ENCODE peak calls at places on chromosomes 3 and 15, in ten cellular contexts. One of them, this sample, is unnamed.

GRCh38 chr15:66981746-66982145 is 83.7 kb upstream of the SMAD3 start:
- DNase-seq in sigmoid colon: no peak
- DNase-seq in GM12892: no peak
- DNase-seq in spleen: no peak
- DNase-seq in upper lobe of left lung: no peak
- DNase-seq in HepG2: no peak
- DNase-seq in stomach: no peak
- DNase-seq in endothelial cell of umbilical vein: no peak
- DNase-seq in HCT116: no peak
- DNase-seq in GM12878: no peak
- DNase-seq in this sample: no peak

GRCh38 chr3:13600950-13601691 is 52.2 kb downstream of the FBLN2 start:
- DNase-seq in sigmoid colon: peak; percentile 24
- DNase-seq in GM12892: no peak
- DNase-seq in spleen: peak; percentile 62
- DNase-seq in upper lobe of left lung: no peak
- DNase-seq in HepG2: no peak
- DNase-seq in stomach: no peak
- DNase-seq in endothelial cell of umbilical vein: no peak
- DNase-seq in HCT116: peak; percentile 29
- DNase-seq in GM12878: no peak
- DNase-seq in this sample: no peak

GRCh38 chr3:23203651-23204111 is 554 bp downstream of the UBE2E2 start:
- DNase-seq in sigmoid colon: peak; percentile 66
- DNase-seq in GM12892: peak; percentile 16
- DNase-seq in spleen: peak; percentile 77
- DNase-seq in upper lobe of left lung: peak; percentile 23
- DNase-seq in HepG2: no peak
- DNase-seq in stomach: no peak
- DNase-seq in endothelial cell of umbilical vein: peak; percentile 46
- DNase-seq in HCT116: no peak
- DNase-seq in GM12878: no peak
- DNase-seq in this sample: no peak

GRCh38 chr3:150256336-150256735 is 151.8 kb upstream of the TSC22D2 start:
- DNase-seq in sigmoid colon: no peak
- DNase-seq in GM12892: no peak
- DNase-seq in spleen: no peak
- DNase-seq in upper lobe of left lung: no peak
- DNase-seq in HepG2: no peak
- DNase-seq in stomach: no peak
- DNase-seq in endothelial cell of umbilical vein: no peak
- DNase-seq in HCT116: no peak
- DNase-seq in GM12878: no peak
- DNase-seq in this sample: no peak

GRCh38 chr3:153599685-153600084 is 437.7 kb downstream of the RAP2B start:
- DNase-seq in sigmoid colon: no peak
- DNase-seq in GM12892: no peak
- DNase-seq in spleen: no peak
- DNase-seq in upper lobe of left lung: peak; percentile 40
- DNase-seq in HepG2: peak; percentile 76
- DNase-seq in stomach: peak; percentile 51
- DNase-seq in endothelial cell of umbilical vein: peak; percentile 87
- DNase-seq in HCT116: peak; percentile 54
- DNase-seq in GM12878: no peak
- DNase-seq in this sample: no peak

GRCh38 chr3:42827654-42828053 is 18.4 kb downstream of the ACKR2 start:
- DNase-seq in sigmoid colon: no peak
- DNase-seq in GM12892: no peak
- DNase-seq in spleen: no peak
- DNase-seq in upper lobe of left lung: no peak
- DNase-seq in HepG2: no peak
- DNase-seq in stomach: no peak
- DNase-seq in endothelial cell of umbilical vein: no peak
- DNase-seq in HCT116: no peak
- DNase-seq in GM12878: no peak
- DNase-seq in this sample: no peak

GRCh38 chr3:22620498-22620897 is 582.6 kb upstream of the UBE2E2 start:
- DNase-seq in sigmoid colon: no peak
- DNase-seq in GM12892: no peak
- DNase-seq in spleen: no peak
- DNase-seq in upper lobe of left lung: no peak
- DNase-seq in HepG2: no peak
- DNase-seq in stomach: no peak
- DNase-seq in endothelial cell of umbilical vein: no peak
- DNase-seq in HCT116: no peak
- DNase-seq in GM12878: no peak
- DNase-seq in this sample: no peak

GRCh38 chr3:134864644-134865043 is 69.6 kb downstream of the EPHB1 start:
- DNase-seq in sigmoid colon: no peak
- DNase-seq in GM12892: no peak
- DNase-seq in spleen: peak; percentile 59
- DNase-seq in upper lobe of left lung: peak; percentile 21
- DNase-seq in HepG2: no peak
- DNase-seq in stomach: no peak
- DNase-seq in endothelial cell of umbilical vein: peak; percentile 42
- DNase-seq in HCT116: no peak
- DNase-seq in GM12878: no peak
- DNase-seq in this sample: no peak

GRCh38 chr15:83653288-83653638 is 660 bp upstream of the ADAMTSL3 start:
- DNase-seq in sigmoid colon: no peak
- DNase-seq in GM12892: no peak
- DNase-seq in spleen: no peak
- DNase-seq in upper lobe of left lung: no peak
- DNase-seq in HepG2: no peak
- DNase-seq in stomach: no peak
- DNase-seq in endothelial cell of umbilical vein: no peak
- DNase-seq in HCT116: no peak
- DNase-seq in GM12878: no peak
- DNase-seq in this sample: no peak

GRCh38 chr3:50673937-50674336 is 790 bp upstream of the DOCK3 start:
- DNase-seq in sigmoid colon: no peak
- DNase-seq in GM12892: no peak
- DNase-seq in spleen: no peak
- DNase-seq in upper lobe of left lung: no peak
- DNase-seq in HepG2: no peak
- DNase-seq in stomach: no peak
- DNase-seq in endothelial cell of umbilical vein: no peak
- DNase-seq in HCT116: no peak
- DNase-seq in GM12878: no peak
- DNase-seq in this sample: no peak

GRCh38 chr3:26932752-26933151 is 310.2 kb downstream of the LRRC3B start:
- DNase-seq in sigmoid colon: no peak
- DNase-seq in GM12892: no peak
- DNase-seq in spleen: no peak
- DNase-seq in upper lobe of left lung: no peak
- DNase-seq in HepG2: no peak
- DNase-seq in stomach: no peak
- DNase-seq in endothelial cell of umbilical vein: no peak
- DNase-seq in HCT116: no peak
- DNase-seq in GM12878: no peak
- DNase-seq in this sample: no peak

GRCh38 chr3:193347507-193348501 is 30.7 kb downstream of the ATP13A5 start:
- DNase-seq in sigmoid colon: no peak
- DNase-seq in GM12892: no peak
- DNase-seq in spleen: no peak
- DNase-seq in upper lobe of left lung: no peak
- DNase-seq in HepG2: no peak
- DNase-seq in stomach: no peak
- DNase-seq in endothelial cell of umbilical vein: no peak
- DNase-seq in HCT116: no peak
- DNase-seq in GM12878: no peak
- DNase-seq in this sample: no peak

GRCh38 chr15:44082558-44083151 is 112.4 kb downstream of the FRMD5 start:
- DNase-seq in sigmoid colon: no peak
- DNase-seq in GM12892: no peak
- DNase-seq in spleen: no peak
- DNase-seq in upper lobe of left lung: no peak
- DNase-seq in HepG2: no peak
- DNase-seq in stomach: no peak
- DNase-seq in endothelial cell of umbilical vein: peak; percentile 84
- DNase-seq in HCT116: no peak
- DNase-seq in GM12878: no peak
- DNase-seq in this sample: no peak
- TF ChIP-seq POLR2A in sigmoid colon: no peak
- TF ChIP-seq POLR2A in GM12892: no peak
- TF ChIP-seq POLR2A in spleen: no peak
- TF ChIP-seq POLR2A in upper lobe of left lung: no peak
- TF ChIP-seq POLR2A in HepG2: no peak
- TF ChIP-seq POLR2A in stomach: no peak
- TF ChIP-seq POLR2A in endothelial cell of umbilical vein: no peak
- TF ChIP-seq POLR2A in HCT116: no peak
- TF ChIP-seq POLR2A in GM12878: no peak
- TF ChIP-seq POLR2A in this sample: no peak

DNA sequence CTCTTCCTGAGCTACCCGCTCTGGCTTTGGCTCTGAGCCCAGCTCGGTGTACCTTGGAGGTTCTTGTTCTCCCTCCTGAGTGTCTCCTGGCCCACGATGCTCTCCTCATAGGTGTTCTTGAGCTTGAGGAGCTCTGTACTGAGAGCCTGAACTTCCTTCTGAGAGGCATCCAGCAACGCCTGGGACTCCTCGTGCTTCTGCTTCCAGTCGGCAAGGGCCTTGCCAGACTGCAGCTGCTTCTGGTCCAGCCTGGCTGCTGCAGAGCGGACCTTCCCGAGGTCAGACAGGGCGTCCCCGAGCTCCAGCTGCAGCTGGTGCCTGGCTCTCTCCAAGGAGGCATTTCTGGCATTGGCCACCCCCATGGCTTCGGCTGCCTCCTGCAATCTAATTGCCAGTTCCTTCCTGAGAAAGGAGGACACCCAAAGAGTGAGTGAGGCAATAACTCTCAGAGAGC is 99.8 kb downstream of the MYH15 start:
- DNase-seq in sigmoid colon: no peak
- DNase-seq in GM12892: no peak
- DNase-seq in spleen: no peak
- DNase-seq in upper lobe of left lung: peak; percentile 93
- DNase-seq in HepG2: no peak
- DNase-seq in stomach: no peak
- DNase-seq in endothelial cell of umbilical vein: no peak
- DNase-seq in HCT116: no peak
- DNase-seq in GM12878: no peak
- DNase-seq in this sample: no peak
- TF ChIP-seq POLR2AphosphoS5 in sigmoid colon: no peak
- TF ChIP-seq POLR2AphosphoS5 in GM12892: no peak
- TF ChIP-seq POLR2AphosphoS5 in spleen: peak; percentile 32
- TF ChIP-seq POLR2AphosphoS5 in upper lobe of left lung: peak; percentile 50
- TF ChIP-seq POLR2AphosphoS5 in HepG2: no peak
- TF ChIP-seq POLR2AphosphoS5 in stomach: no peak
- TF ChIP-seq POLR2AphosphoS5 in endothelial cell of umbilical vein: no peak
- TF ChIP-seq POLR2AphosphoS5 in HCT116: no peak
- TF ChIP-seq POLR2AphosphoS5 in GM12878: no peak
- TF ChIP-seq POLR2AphosphoS5 in this sample: no peak

GRCh38 chr15:101190196-101190595 is 61.7 kb downstream of the CHSY1 start:
- DNase-seq in sigmoid colon: no peak
- DNase-seq in GM12892: no peak
- DNase-seq in spleen: no peak
- DNase-seq in upper lobe of left lung: no peak
- DNase-seq in HepG2: no peak
- DNase-seq in stomach: no peak
- DNase-seq in endothelial cell of umbilical vein: no peak
- DNase-seq in HCT116: no peak
- DNase-seq in GM12878: no peak
- DNase-seq in this sample: no peak

GRCh38 chr15:101189708-101190107 is 62.1 kb downstream of the CHSY1 start:
- DNase-seq in sigmoid colon: no peak
- DNase-seq in GM12892: no peak
- DNase-seq in spleen: no peak
- DNase-seq in upper lobe of left lung: no peak
- DNase-seq in HepG2: no peak
- DNase-seq in stomach: no peak
- DNase-seq in endothelial cell of umbilical vein: no peak
- DNase-seq in HCT116: no peak
- DNase-seq in GM12878: no peak
- DNase-seq in this sample: no peak

GRCh38 chr15:101187820-101188516 is 63.9 kb downstream of the CHSY1 start:
- DNase-seq in sigmoid colon: no peak
- DNase-seq in GM12892: no peak
- DNase-seq in spleen: no peak
- DNase-seq in upper lobe of left lung: no peak
- DNase-seq in HepG2: no peak
- DNase-seq in stomach: no peak
- DNase-seq in endothelial cell of umbilical vein: peak; percentile 88
- DNase-seq in HCT116: no peak
- DNase-seq in GM12878: peak; percentile 90
- DNase-seq in this sample: no peak

GRCh38 chr15:101189341-101189679 is 62.5 kb downstream of the CHSY1 start:
- DNase-seq in sigmoid colon: no peak
- DNase-seq in GM12892: no peak
- DNase-seq in spleen: no peak
- DNase-seq in upper lobe of left lung: no peak
- DNase-seq in HepG2: no peak
- DNase-seq in stomach: no peak
- DNase-seq in endothelial cell of umbilical vein: no peak
- DNase-seq in HCT116: no peak
- DNase-seq in GM12878: no peak
- DNase-seq in this sample: no peak

DNA sequence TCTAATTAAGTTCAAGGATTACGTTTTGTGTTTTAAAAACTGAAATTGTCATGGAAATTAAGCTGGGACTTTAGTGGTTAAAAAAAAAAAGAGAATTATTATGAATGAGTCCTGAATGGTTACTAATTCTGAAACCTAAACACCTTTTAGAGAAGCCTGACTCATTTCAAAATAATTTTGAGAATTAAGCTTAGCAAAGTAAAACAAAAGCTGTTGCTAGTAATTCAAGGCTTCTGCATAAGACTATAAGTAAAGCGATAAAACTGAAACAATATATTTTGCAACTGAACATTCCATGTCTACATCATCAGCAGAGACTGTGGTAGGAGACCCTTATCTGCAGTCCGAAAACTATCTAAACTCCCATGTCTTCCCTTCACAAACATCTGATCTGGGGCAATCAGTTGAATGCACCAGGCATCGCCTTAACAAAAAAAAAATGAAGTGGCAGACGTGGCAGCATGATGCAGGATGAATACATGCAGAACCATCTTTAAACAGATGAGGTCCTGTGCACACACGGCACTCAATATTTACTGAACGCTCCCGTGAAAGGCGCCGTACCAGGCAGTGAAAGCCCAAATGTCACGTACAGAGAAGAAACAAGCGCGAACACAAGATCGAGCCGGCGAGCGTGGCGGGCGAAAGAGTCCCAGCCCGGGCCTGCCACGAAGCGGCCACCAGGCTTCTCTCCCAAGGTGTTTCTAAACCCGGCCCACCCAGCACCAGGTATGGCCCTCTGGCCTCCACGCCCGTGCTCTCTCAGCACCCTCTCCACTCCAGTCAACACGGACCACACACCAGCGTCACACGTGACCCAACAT is 63.1 kb downstream of the CHSY1 start:
- DNase-seq in sigmoid colon: no peak
- DNase-seq in GM12892: no peak
- DNase-seq in spleen: no peak
- DNase-seq in upper lobe of left lung: no peak
- DNase-seq in HepG2: no peak
- DNase-seq in stomach: peak; percentile 58
- DNase-seq in endothelial cell of umbilical vein: peak; percentile 71
- DNase-seq in HCT116: no peak
- DNase-seq in GM12878: peak; percentile 39
- DNase-seq in this sample: peak; percentile 43
- TF ChIP-seq POLR2A in sigmoid colon: no peak
- TF ChIP-seq POLR2A in GM12892: no peak
- TF ChIP-seq POLR2A in spleen: no peak
- TF ChIP-seq POLR2A in upper lobe of left lung: no peak
- TF ChIP-seq POLR2A in HepG2: no peak
- TF ChIP-seq POLR2A in stomach: no peak
- TF ChIP-seq POLR2A in endothelial cell of umbilical vein: no peak
- TF ChIP-seq POLR2A in HCT116: no peak
- TF ChIP-seq POLR2A in GM12878: no peak
- TF ChIP-seq POLR2A in this sample: no peak

GRCh38 chr3:157363393-157363792 is 73.3 kb upstream of the PTX3 start:
- DNase-seq in sigmoid colon: no peak
- DNase-seq in GM12892: no peak
- DNase-seq in spleen: no peak
- DNase-seq in upper lobe of left lung: no peak
- DNase-seq in HepG2: no peak
- DNase-seq in stomach: no peak
- DNase-seq in endothelial cell of umbilical vein: no peak
- DNase-seq in HCT116: no peak
- DNase-seq in GM12878: no peak
- DNase-seq in this sample: no peak
- TF ChIP-seq POLR2AphosphoS5 in sigmoid colon: no peak
- TF ChIP-seq POLR2AphosphoS5 in GM12892: no peak
- TF ChIP-seq POLR2AphosphoS5 in spleen: no peak
- TF ChIP-seq POLR2AphosphoS5 in upper lobe of left lung: no peak
- TF ChIP-seq POLR2AphosphoS5 in HepG2: no peak
- TF ChIP-seq POLR2AphosphoS5 in stomach: no peak
- TF ChIP-seq POLR2AphosphoS5 in endothelial cell of umbilical vein: no peak
- TF ChIP-seq POLR2AphosphoS5 in HCT116: no peak
- TF ChIP-seq POLR2AphosphoS5 in GM12878: no peak
- TF ChIP-seq POLR2AphosphoS5 in this sample: no peak